ENCODE peak calls at places on chromosomes 4 and X, in ten cellular contexts. F is retina; T is NCI-H1105 treated with DMSO at 0.1 percent for 48 hours; U is stimulated activated CD8-positive, alpha-beta memory T cell treated with anti-CD3 and anti-CD28 coated beads, Interleukin-4, amount 100 ng/mL, for 24 hours; J is left lung; Z is ureter; X is activated CD4-positive, alpha-beta T cell treated with anti-CD3 and anti-CD28 coated beads, Interleukin-2, amount 10 ng/mL, durations not matched to agents 7 days and 5 days; L is GM12865; A is fibroblast of mammary gland; G is iris pigment epithelial cell. Y is an unnamed sample.

GRCh38 chrX:65985211-65985610 is 54.7 kb downstream of the VSIG4 start:
- DNase-seq in F (no peak), T (no peak), U (no peak), J (no peak), Z (no peak), X (no peak), L (no peak), A (no peak), G (no peak), Y (no peak)

GRCh38 chr4:176967586-176967985 is 174.9 kb upstream of the VEGFC start:
- DNase-seq in F (no peak), T (no peak), U (no peak), J (no peak), Z (no peak), X (no peak), L (no peak), A (no peak), G (no peak), Y (no peak)

GRCh38 chr4:54440394-54441223 is 211.5 kb downstream of the PDGFRA start:
- DNase-seq in F (peak; percentile 50), T (peak; percentile 14), U (no peak), J (no peak), Z (no peak), X (peak; percentile 6), L (peak; percentile 34), A (peak; percentile 56), G (peak; percentile 48), Y (peak; percentile 11)

GRCh38 chrX:153871451-153871850 is 14.5 kb downstream of the L1CAM start:
- DNase-seq in F (no peak), T (no peak), U (no peak), J (no peak), Z (no peak), X (no peak), L (no peak), A (no peak), G (no peak), Y (no peak)

GRCh38 chr4:11427201-11427996 is 1.3 kb downstream of the HS3ST1 start:
- DNase-seq in F (peak; percentile 61), T (no peak), U (no peak), J (no peak), Z (no peak), X (no peak), L (no peak), A (no peak), G (no peak), Y (no peak)

GRCh38 chr4:5893013-5893580 is at the start of gene CRMP1:
- DNase-seq in F (peak; percentile 80), T (peak; percentile 63), U (no peak), J (no peak), Z (no peak), X (no peak), L (no peak), A (no peak), G (peak; percentile 10), Y (peak; percentile 91)

GRCh38 chr4:37453004-37453360 is 208.4 kb downstream of the NWD2 start:
- DNase-seq in F (no peak), T (peak; percentile 76), U (no peak), J (no peak), Z (peak; percentile 71), X (peak; percentile 63), L (peak; percentile 78), A (peak; percentile 67), G (peak; percentile 67), Y (peak; percentile 43)

GRCh38 chr4:56259595-56259994 is 127.7 kb downstream of the AASDH start:
- DNase-seq in F (no peak), T (no peak), U (no peak), J (no peak), Z (no peak), X (no peak), L (no peak), A (no peak), G (no peak), Y (no peak)

GRCh38 chrX:138026211-138026610 is 460.3 kb downstream of the ZIC3 start:
- DNase-seq in F (peak; percentile 17), T (peak; percentile 47), U (no peak), J (no peak), Z (no peak), X (no peak), L (peak; percentile 0), A (peak; percentile 4), G (peak; percentile 6), Y (no peak)

GRCh38 chrX:54044126-54044876 is at the start of gene PHF8:
- DNase-seq in F (peak; percentile 94), T (peak; percentile 94), U (peak; percentile 90), J (peak; percentile 96), Z (peak; percentile 96), X (peak; percentile 94), L (peak; percentile 97), A (peak; percentile 90), G (peak; percentile 95), Y (peak; percentile 94)

GRCh38 chr4:23368081-23368697 is 521.7 kb downstream of the PPARGC1A start:
- DNase-seq in F (no peak), T (peak; percentile 3), U (no peak), J (no peak), Z (no peak), X (no peak), L (no peak), A (no peak), G (no peak), Y (peak; percentile 15)

GRCh38 chrX:131752493-131753198 is 208.8 kb downstream of the OR13H1 start:
- DNase-seq in F (peak; percentile 92), T (no peak), U (peak; percentile 48), J (peak; percentile 79), Z (peak; percentile 89), X (no peak), L (no peak), A (peak; percentile 89), G (peak; percentile 70), Y (no peak)

GRCh38 chrX:111102636-111103035 is 6.6 kb downstream of the PAK3 start:
- DNase-seq in F (no peak), T (no peak), U (no peak), J (no peak), Z (no peak), X (no peak), L (no peak), A (no peak), G (no peak), Y (no peak)

GRCh38 chrX:56975611-56976010 is 19.7 kb downstream of the SPIN3 start:
- DNase-seq in F (no peak), T (no peak), U (no peak), J (no peak), Z (no peak), X (no peak), L (no peak), A (peak; percentile 6), G (no peak), Y (no peak)

GRCh38 chrX:78315745-78316144 is 11.7 kb downstream of the CYSLTR1 start:
- DNase-seq in F (no peak), T (no peak), U (no peak), J (no peak), Z (no peak), X (no peak), L (no peak), A (no peak), G (no peak), Y (no peak)

GRCh38 chr4:173013232-173013932 is 155.2 kb upstream of the GALNT7 start:
- DNase-seq in F (peak; percentile 78), T (peak; percentile 17), U (peak; percentile 4), J (no peak), Z (no peak), X (peak; percentile 65), L (peak; percentile 50), A (peak; percentile 52), G (peak; percentile 30), Y (peak; percentile 31)

GRCh38 chrX:46456125-46456922 is 88.9 kb downstream of the ZNF674 start:
- DNase-seq in F (no peak), T (no peak), U (no peak), J (no peak), Z (no peak), X (no peak), L (no peak), A (no peak), G (peak; percentile 9), Y (no peak)

GRCh38 chr4:94256833-94257232 is 49.2 kb downstream of the SMARCAD1 start:
- DNase-seq in F (no peak), T (peak; percentile 6), U (no peak), J (no peak), Z (no peak), X (no peak), L (no peak), A (peak; percentile 8), G (peak; percentile 10), Y (no peak)

GRCh38 chr4:110139815-110140214 is 58.6 kb downstream of the ELOVL6 start:
- DNase-seq in F (no peak), T (no peak), U (no peak), J (no peak), Z (no peak), X (no peak), L (no peak), A (no peak), G (no peak), Y (no peak)

GRCh38 chr4:140149851-140150635 is 3.9 kb downstream of the MAML3 start:
- DNase-seq in F (peak; percentile 90), T (peak; percentile 60), U (peak; percentile 36), J (peak; percentile 82), Z (peak; percentile 89), X (peak; percentile 80), L (peak; percentile 24), A (peak; percentile 41), G (peak; percentile 75), Y (peak; percentile 81)

GRCh38 chrX:13194291-13195103 is 125.4 kb downstream of the ATXN3L start:
- DNase-seq in F (peak; percentile 18), T (peak; percentile 94), U (no peak), J (no peak), Z (no peak), X (no peak), L (peak; percentile 4), A (no peak), G (no peak), Y (no peak)

GRCh38 chrX:10773318-10773717 is 152.9 kb upstream of the MID1 start:
- DNase-seq in F (no peak), T (no peak), U (no peak), J (no peak), Z (no peak), X (no peak), L (no peak), A (no peak), G (no peak), Y (no peak)

GRCh38 chr4:11418610-11419009 is 10.1 kb downstream of the HS3ST1 start:
- DNase-seq in F (no peak), T (no peak), U (no peak), J (no peak), Z (no peak), X (no peak), L (no peak), A (no peak), G (no peak), Y (no peak)

GRCh38 chr4:13548059-13548983 is 4.0 kb upstream of the NKX3-2 start:
- DNase-seq in F (peak; percentile 7), T (no peak), U (no peak), J (no peak), Z (no peak), X (no peak), L (no peak), A (no peak), G (no peak), Y (no peak)

GRCh38 chrX:9374537-9374936 is 90.3 kb upstream of the TBL1X start:
- DNase-seq in F (no peak), T (no peak), U (no peak), J (no peak), Z (no peak), X (no peak), L (no peak), A (no peak), G (peak; percentile 24), Y (no peak)

GRCh38 chr4:40524642-40525041 is 105.0 kb downstream of the RBM47 start:
- DNase-seq in F (no peak), T (no peak), U (no peak), J (no peak), Z (no peak), X (no peak), L (no peak), A (peak; percentile 58), G (peak; percentile 44), Y (no peak)

GRCh38 chr4:36758312-36758690 is 476.9 kb downstream of the DTHD1 start:
- DNase-seq in F (no peak), T (no peak), U (no peak), J (no peak), Z (no peak), X (no peak), L (no peak), A (no peak), G (peak; percentile 1), Y (no peak)

GRCh38 chr4:1962980-1963379 is 45.8 kb downstream of the NELFA start:
- DNase-seq in F (no peak), T (no peak), U (no peak), J (no peak), Z (no peak), X (no peak), L (no peak), A (no peak), G (no peak), Y (no peak)

Y was measured in BE2C.